ENCODE peak calls at places on chromosomes 16 and 17, in five cellular contexts. F, J, T, D and Y are unnamed samples.

GRCh38 chr17:56739376-56739775 is 94.3 kb downstream of the C17orf67 start:
- DNase-seq in F (peak; percentile 65), J (no peak), T (no peak), D (no peak), Y (no peak)

GRCh38 chr17:46832306-46832895 is 13.9 kb upstream of the WNT3 start:
- DNase-seq in F (no peak), J (no peak), T (no peak), D (no peak), Y (no peak)

GRCh38 chr17:45946841-45947256 is 52.2 kb upstream of the STH start:
- DNase-seq in F (no peak), J (no peak), T (no peak), D (no peak), Y (no peak)

GRCh38 chr16:50402298-50402895 is 33.6 kb upstream of the BRD7 start:
- DNase-seq in F (no peak), J (no peak), T (no peak), D (no peak), Y (no peak)

GRCh38 chr16:88755745-88756443 is 29.1 kb downstream of the PIEZO1 start:
- DNase-seq in F (no peak), J (no peak), T (no peak), D (no peak), Y (no peak)

GRCh38 chr17:6639651-6640535 is 618 bp downstream of the KIAA0753 start:
- DNase-seq in F (peak; percentile 38), J (no peak), T (no peak), D (peak; percentile 8), Y (no peak)

GRCh38 chr16:80265624-80266306 is 275.0 kb upstream of the DYNLRB2 start:
- DNase-seq in F (peak; percentile 16), J (no peak), T (no peak), D (no peak), Y (peak; percentile 51)

GRCh38 chr16:81521141-81521626 is 76.6 kb downstream of the CMIP start:
- DNase-seq in F (no peak), J (peak; percentile 84), T (no peak), D (peak; percentile 67), Y (no peak)

GRCh38 chr17:10177921-10178788 is 20.3 kb downstream of the GAS7 start:
- DNase-seq in F (peak; percentile 83), J (no peak), T (no peak), D (no peak), Y (no peak)

GRCh38 chr17:1908699-1909309 is 79.0 kb downstream of the RPA1 start:
- DNase-seq in F (peak; percentile 73), J (peak; percentile 91), T (no peak), D (peak; percentile 26), Y (peak; percentile 81)

GRCh38 chr16:55248058-55248457 is 75.9 kb upstream of the IRX6 start:
- DNase-seq in F (no peak), J (no peak), T (no peak), D (no peak), Y (no peak)

GRCh38 chr17:5708344-5708743 is 124.0 kb upstream of the NLRP1 start:
- DNase-seq in F (no peak), J (no peak), T (no peak), D (no peak), Y (no peak)

GRCh38 chr17:31476525-31477416 is 85.3 kb downstream of the RAB11FIP4 start:
- DNase-seq in F (no peak), J (no peak), T (no peak), D (no peak), Y (no peak)

GRCh38 chr16:29913514-29913913 is 12.5 kb downstream of the KCTD13 start:
- DNase-seq in F (no peak), J (no peak), T (no peak), D (no peak), Y (no peak)

GRCh38 chr16:15507299-15507958 is 73.0 kb downstream of the BMERB1 start:
- DNase-seq in F (peak; percentile 53), J (no peak), T (no peak), D (no peak), Y (no peak)

GRCh38 chr17:66842959-66843358 is 8.0 kb downstream of the CACNG5 start:
- DNase-seq in F (no peak), J (no peak), T (no peak), D (no peak), Y (no peak)

GRCh38 chr16:84942786-84943185 is 68.5 kb downstream of the ZDHHC7 start:
- DNase-seq in F (no peak), J (no peak), T (no peak), D (no peak), Y (no peak)

GRCh38 chr16:14961405-14962186 is 13.2 kb upstream of the PDXDC1 start:
- DNase-seq in F (no peak), J (no peak), T (no peak), D (no peak), Y (no peak)

GRCh38 chr16:88611220-88611821 is 27.1 kb upstream of the IL17C start:
- DNase-seq in F (no peak), J (no peak), T (no peak), D (no peak), Y (no peak)

GRCh38 chr16:55370762-55371482 is 46.9 kb downstream of the IRX6 start:
- DNase-seq in F (peak; percentile 8), J (peak; percentile 71), T (no peak), D (no peak), Y (peak; percentile 9)

GRCh38 chr16:87436225-87437172 is 44.4 kb downstream of the MAP1LC3B start:
- DNase-seq in F (peak; percentile 47), J (peak; percentile 77), T (no peak), D (no peak), Y (no peak)

GRCh38 chr16:71895679-71896385 is 501 bp downstream of the IST1 start:
- DNase-seq in F (peak; percentile 50), J (no peak), T (no peak), D (peak; percentile 76), Y (peak; percentile 63)

GRCh38 chr17:4704991-4705390 is 1.1 kb upstream of the PELP1 start:
- DNase-seq in F (no peak), J (no peak), T (no peak), D (no peak), Y (no peak)

GRCh38 chr17:18877104-18877503 is 19.2 kb downstream of the PRPSAP2 start:
- DNase-seq in F (peak; percentile 50), J (no peak), T (no peak), D (no peak), Y (peak; percentile 21)

GRCh38 chr16:58960484-58960883 is 226.4 kb upstream of the GOT2 start:
- DNase-seq in F (no peak), J (no peak), T (no peak), D (no peak), Y (no peak)

GRCh38 chr16:20735504-20735903 is 6.1 kb downstream of the THUMPD1 start:
- DNase-seq in F (peak; percentile 18), J (no peak), T (no peak), D (no peak), Y (no peak)

GRCh38 chr16:85394511-85395206 is 218.5 kb upstream of the GSE1 start:
- DNase-seq in F (no peak), J (no peak), T (no peak), D (no peak), Y (no peak)

DNA sequence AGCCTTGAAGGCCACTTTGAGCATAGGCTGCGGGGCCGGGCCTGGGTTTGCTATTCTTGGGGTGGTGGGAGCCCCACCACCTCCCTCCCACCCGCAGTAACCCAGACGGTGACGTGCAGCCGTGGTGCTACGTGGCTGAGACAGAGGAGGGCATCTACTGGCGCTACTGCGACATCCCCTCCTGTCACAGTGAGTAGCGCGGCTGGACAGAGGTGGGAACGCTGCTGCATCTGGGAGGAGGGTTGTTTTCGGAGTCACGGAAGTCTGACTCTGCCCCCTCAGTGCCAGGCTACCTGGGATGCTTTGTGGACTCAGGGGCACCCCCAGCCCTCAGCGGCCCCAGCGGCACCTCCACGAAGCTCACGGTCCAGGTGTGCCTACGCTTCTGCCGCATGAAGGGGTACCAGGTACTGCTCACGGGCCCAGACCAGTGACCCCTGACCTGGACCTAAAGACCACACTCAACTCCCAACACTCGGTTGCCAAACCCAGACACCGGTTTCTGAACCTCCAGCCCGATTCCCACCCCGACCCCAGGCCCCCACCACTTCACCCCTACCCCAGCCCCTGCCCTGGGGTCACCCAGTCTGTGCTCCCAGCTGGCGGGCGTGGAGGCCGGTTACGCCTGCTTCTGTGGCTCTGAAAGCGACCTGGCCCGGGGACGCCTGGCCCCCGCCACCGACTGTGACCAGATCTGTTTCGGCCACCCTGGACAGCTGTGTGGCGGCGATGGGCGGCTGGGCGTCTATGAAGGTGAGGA is 2.1 kb downstream of the KREMEN2 start:
- DNase-seq in F (no peak), J (no peak), T (no peak), D (no peak), Y (no peak)
- TF ChIP-seq RCOR1 in F (no peak), J (no peak), T (no peak), D (no peak), Y (no peak)

GRCh38 chr16:9738690-9739089 is 443.5 kb downstream of the GRIN2A start:
- DNase-seq in F (no peak), J (no peak), T (no peak), D (no peak), Y (no peak)

GRCh38 chr16:9739301-9739700 is 442.9 kb downstream of the GRIN2A start:
- DNase-seq in F (no peak), J (no peak), T (no peak), D (no peak), Y (no peak)
- TF ChIP-seq RCOR1 in F (no peak), J (no peak), T (no peak), D (no peak), Y (no peak)

DNA sequence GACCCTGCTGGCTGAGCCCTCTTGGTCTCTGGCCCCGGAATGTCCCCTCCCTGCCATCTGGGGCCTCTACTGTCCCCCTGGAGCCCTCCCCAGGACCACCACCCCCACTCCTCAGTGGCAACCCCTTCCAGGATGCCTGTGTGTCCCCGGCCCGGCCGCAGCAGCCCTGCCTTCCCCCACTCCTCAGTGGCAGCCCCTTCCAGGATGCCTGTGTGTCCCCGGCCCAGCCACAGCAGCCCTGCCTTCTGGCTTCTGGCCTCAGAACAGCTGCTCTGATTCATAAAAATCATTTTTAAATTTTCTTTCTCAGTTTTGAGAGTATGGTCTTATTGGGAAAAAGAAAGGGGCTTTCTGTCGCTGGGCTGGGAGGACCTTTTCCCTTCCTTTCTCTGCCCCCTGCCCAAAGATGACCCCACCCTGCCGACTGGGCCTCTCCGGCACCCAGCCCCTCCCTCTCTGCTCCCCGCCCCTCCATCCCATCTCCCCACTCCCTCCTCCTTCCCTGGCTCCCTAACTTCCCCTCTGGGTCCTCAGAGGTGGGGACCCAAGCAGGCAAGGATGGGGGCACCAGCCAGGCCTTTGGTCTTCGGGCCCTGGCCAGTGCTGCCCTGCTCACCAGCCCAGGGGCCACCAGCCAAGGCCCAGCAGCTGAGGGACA is 40.5 kb downstream of the BAHCC1 start:
- DNase-seq in F (no peak), J (no peak), T (no peak), D (no peak), Y (no peak)
- TF ChIP-seq RCOR1 in F (no peak), J (no peak), T (no peak), D (no peak), Y (no peak)

GRCh38 chr16:90077757-90078593 is 844 bp upstream of the PRDM7 start:
- DNase-seq in F (peak; percentile 42), J (peak; percentile 14), T (no peak), D (peak; percentile 18), Y (peak; percentile 10)
- TF ChIP-seq RCOR1 in F (no peak), J (no peak), T (no peak), D (no peak), Y (no peak)

DNA sequence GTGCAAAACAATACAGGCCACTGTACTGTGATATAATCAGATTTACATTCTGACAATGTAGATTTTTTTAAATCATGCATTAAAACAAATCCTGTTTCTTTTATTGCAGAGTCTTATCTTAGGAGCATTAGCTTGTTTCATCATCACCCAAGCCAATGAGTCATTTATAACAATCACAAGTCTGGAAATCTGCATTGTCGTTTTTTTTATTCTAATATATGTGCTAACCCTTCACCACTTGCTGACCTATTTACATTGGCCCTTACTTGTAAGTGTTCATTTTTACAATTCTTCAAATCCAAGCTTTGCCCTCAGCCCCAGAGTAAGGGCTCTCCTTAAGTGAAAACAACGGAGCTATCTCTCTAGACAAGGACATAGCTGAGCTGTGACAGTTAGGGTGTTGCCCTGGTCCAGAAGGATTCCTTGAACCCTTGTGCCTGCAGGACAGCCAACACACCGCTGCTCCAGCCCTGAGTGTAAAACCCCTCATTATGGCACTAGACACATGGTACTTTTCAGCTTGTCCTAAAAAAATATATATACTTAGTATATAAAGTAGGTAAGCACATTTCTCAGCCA is 3.7 kb downstream of the CMTM1 start:
- DNase-seq in F (peak; percentile 81), J (no peak), T (no peak), D (no peak), Y (peak; percentile 38)
- TF ChIP-seq RCOR1 in F (no peak), J (no peak), T (no peak), D (no peak), Y (no peak)